ENCODE peak calls at places on chromosomes 7 and 10, in eight cellular contexts. D, Q, B, U, H, V, I and N are unnamed samples.

GRCh38 chr10:73812662-73813061 is 1.3 kb upstream of the NDST2 start:
- DNase-seq in D (no peak), Q (no peak), B (no peak), U (no peak), H (no peak), V (no peak), I (no peak), N (no peak)

GRCh38 chr10:4270116-4270515 is 485.1 kb upstream of the KLF6 start:
- DNase-seq in D (no peak), Q (no peak), B (no peak), U (no peak), H (no peak), V (no peak), I (peak), N (no peak)

GRCh38 chr10:4431114-4431862 is 394.7 kb upstream of the AKR1E2 start:
- DNase-seq in D (no peak), Q (no peak), B (no peak), U (no peak), H (no peak), V (no peak), I (peak), N (no peak)

GRCh38 chr7:120993575-120994191 is 5.2 kb downstream of the CPED1 start:
- DNase-seq in D (no peak), Q (no peak), B (no peak), U (no peak), H (no peak), V (no peak), I (peak), N (no peak)

GRCh38 chr10:85645097-85645496 is 721.5 kb downstream of the GRID1 start:
- DNase-seq in D (no peak), Q (no peak), B (no peak), U (no peak), H (no peak), V (no peak), I (no peak), N (no peak)

GRCh38 chr10:47353351-47353750 is 5.2 kb downstream of the RBP3 start:
- DNase-seq in D (no peak), Q (no peak), B (no peak), U (no peak), H (no peak), V (no peak), I (no peak), N (no peak)

GRCh38 chr10:3852147-3852904 is 67.3 kb upstream of the KLF6 start:
- DNase-seq in D (peak), Q (peak), B (no peak), U (no peak), H (peak), V (peak), I (peak), N (no peak)

GRCh38 chr10:75512534-75512933 is 81.1 kb downstream of the LRMDA start:
- DNase-seq in D (peak), Q (no peak), B (no peak), U (no peak), H (peak), V (no peak), I (no peak), N (no peak)

GRCh38 chr7:130207642-130208041 is at the start of gene SSMEM1:
- DNase-seq in D (no peak), Q (no peak), B (no peak), U (no peak), H (no peak), V (no peak), I (peak), N (no peak)

GRCh38 chr7:22990588-22990949 is 23.4 kb downstream of the HYCC1 start:
- DNase-seq in D (no peak), Q (no peak), B (no peak), U (no peak), H (no peak), V (no peak), I (peak), N (no peak)

GRCh38 chr10:116742367-116743265 is at the start of gene HSPA12A:
- DNase-seq in D (peak), Q (peak), B (peak), U (peak), H (peak), V (peak), I (peak), N (no peak)

GRCh38 chr10:22345301-22346086 is at the start of gene SPAG6:
- DNase-seq in D (peak), Q (peak), B (peak), U (no peak), H (peak), V (peak), I (no peak), N (peak)

GRCh38 chr10:24952146-24952700 is at the start of gene PRTFDC1:
- DNase-seq in D (peak), Q (peak), B (peak), U (peak), H (peak), V (peak), I (no peak), N (peak)

GRCh38 chr7:130695840-130696239 is 9.5 kb upstream of the TSGA13 start:
- DNase-seq in D (no peak), Q (no peak), B (no peak), U (no peak), H (no peak), V (no peak), I (peak), N (no peak)

GRCh38 chr7:7944619-7945282 is 23.8 kb upstream of the GLCCI1 start:
- DNase-seq in D (no peak), Q (peak), B (peak), U (no peak), H (no peak), V (no peak), I (no peak), N (peak)

GRCh38 chr7:53900856-53901528 is 641.2 kb upstream of the VSTM2A start:
- DNase-seq in D (no peak), Q (no peak), B (no peak), U (no peak), H (no peak), V (no peak), I (no peak), N (no peak)

DNA sequence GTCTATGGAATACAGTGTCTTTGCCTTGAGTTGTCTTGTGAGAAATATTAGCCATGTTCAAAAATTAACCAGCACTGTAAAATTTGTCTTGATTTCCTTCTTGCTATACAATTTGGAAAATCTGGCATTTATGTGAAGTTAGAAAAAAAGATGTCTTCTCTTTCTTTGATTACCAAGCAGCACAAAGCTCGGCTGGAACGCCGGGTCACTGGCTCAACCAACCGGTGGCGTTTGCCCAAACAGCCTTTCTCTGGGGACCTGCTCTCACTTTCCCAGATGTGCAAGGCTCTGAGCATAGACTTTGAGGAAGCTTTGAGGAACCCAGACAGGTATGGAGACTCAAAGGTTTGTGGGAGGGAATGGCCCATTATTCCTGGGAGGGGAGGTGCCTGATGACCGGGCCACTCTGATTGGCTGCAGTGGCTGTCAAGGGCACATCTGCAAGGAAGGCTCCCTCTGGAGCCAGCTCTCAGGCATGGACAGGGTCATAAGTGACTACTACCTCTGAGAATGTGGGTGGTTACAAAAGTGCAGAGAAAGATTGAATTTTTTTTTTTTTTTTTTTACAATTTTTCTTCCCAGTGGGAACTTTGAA is 5.6 kb downstream of the BTBD16 start:
- DNase-seq in D (no peak), Q (no peak), B (no peak), U (no peak), H (peak), V (no peak), I (peak), N (no peak)
- TF ChIP-seq CTCF in D (no peak), Q (no peak), B (no peak), U (no peak), H (no peak), V (no peak), I (peak), N (no peak)

DNA sequence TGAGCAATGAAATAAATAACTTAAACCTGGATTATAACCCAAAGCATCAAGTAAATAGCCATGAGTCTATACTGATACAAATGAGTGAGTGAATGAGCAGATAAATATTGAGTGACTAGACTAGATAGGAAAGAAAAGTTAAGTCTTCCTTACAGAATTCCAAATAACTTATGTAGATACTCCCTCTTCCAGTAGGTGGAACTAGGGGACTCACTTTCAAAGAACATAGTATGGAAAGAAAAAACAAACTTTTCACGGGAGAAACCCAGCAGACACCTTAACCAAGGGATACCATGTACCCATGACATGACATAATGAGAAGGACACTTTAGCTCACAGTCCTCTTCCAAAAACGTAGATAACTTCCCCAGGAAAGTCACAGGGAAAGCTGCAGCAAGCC is 32.2 kb downstream of the CSGALNACT2 start:
- DNase-seq in D (no peak), Q (no peak), B (no peak), U (no peak), H (no peak), V (no peak), I (peak), N (no peak)
- TF ChIP-seq CTCF in D (no peak), Q (no peak), B (no peak), U (peak), H (no peak), V (no peak), I (peak), N (no peak)

DNA sequence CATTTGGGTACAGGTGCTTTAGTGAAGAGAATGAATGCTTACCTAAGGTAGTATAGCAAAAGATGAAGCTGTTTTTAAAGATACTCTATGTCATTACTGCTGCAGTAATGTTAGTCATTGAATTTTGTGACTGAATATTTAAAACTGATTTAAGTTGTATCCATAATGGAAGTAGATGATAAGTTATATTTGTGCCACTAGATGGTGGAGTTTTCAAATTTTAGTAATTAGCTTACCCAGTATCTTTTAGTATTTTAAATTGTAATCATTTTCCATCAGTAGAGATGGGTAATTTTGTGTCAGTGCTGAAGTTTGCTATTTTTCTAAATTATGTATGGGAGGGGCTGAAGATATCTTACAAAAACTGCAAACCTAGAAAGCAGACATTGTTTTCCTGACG is 25.2 kb downstream of the HBP1 start:
- DNase-seq in D (no peak), Q (no peak), B (no peak), U (no peak), H (no peak), V (no peak), I (peak), N (no peak)
- TF ChIP-seq CTCF in D (no peak), Q (no peak), B (no peak), U (peak), H (no peak), V (peak), I (peak), N (no peak)

GRCh38 chr7:99485094-99485493 is 12.4 kb downstream of the ZNF789 start:
- DNase-seq in D (no peak), Q (no peak), B (no peak), U (no peak), H (no peak), V (no peak), I (no peak), N (no peak)

GRCh38 chr7:99489235-99489634 is 10.8 kb downstream of the ZNF394 start:
- DNase-seq in D (no peak), Q (no peak), B (no peak), U (no peak), H (peak), V (no peak), I (no peak), N (no peak)

GRCh38 chr7:99493823-99494222 is 6.3 kb downstream of the ZNF394 start:
- DNase-seq in D (no peak), Q (no peak), B (no peak), U (no peak), H (no peak), V (no peak), I (no peak), N (no peak)

DNA sequence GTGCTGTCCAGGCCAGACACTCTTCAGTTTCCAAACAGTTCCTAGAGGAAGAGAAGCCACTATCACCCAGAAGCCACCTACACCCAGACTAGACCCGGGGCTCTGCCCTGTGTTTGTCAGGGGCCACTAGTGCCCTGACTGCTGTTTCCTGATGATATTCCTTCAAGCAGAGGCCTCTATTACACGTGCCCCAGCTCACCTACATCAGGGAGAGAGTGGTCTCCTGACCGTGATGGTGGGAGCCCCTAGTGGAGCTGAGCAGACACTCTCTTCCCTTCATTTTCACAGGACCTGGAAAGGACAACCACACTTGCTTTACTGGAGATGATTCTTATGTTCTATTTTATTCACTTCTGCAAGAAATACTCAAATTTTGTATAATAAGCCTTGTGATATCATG is 9.2 kb downstream of the ZNF394 start:
- DNase-seq in D (no peak), Q (no peak), B (no peak), U (no peak), H (no peak), V (no peak), I (no peak), N (no peak)
- TF ChIP-seq CTCF in D (no peak), Q (no peak), B (no peak), U (no peak), H (no peak), V (no peak), I (no peak), N (no peak)

GRCh38 chr10:100518761-100519241 is 860 bp downstream of the SEC31B start:
- DNase-seq in D (peak), Q (peak), B (no peak), U (peak), H (no peak), V (peak), I (peak), N (peak)

GRCh38 chr10:100515612-100516011 is 4.0 kb downstream of the SEC31B start:
- DNase-seq in D (no peak), Q (no peak), B (no peak), U (no peak), H (no peak), V (no peak), I (no peak), N (no peak)

GRCh38 chr10:100519321-100520051 is at the start of gene SEC31B:
- DNase-seq in D (peak), Q (no peak), B (no peak), U (peak), H (no peak), V (peak), I (no peak), N (no peak)

GRCh38 chr10:100520811-100521210 is 1.1 kb upstream of the SEC31B start:
- DNase-seq in D (no peak), Q (no peak), B (no peak), U (no peak), H (no peak), V (no peak), I (peak), N (no peak)

DNA sequence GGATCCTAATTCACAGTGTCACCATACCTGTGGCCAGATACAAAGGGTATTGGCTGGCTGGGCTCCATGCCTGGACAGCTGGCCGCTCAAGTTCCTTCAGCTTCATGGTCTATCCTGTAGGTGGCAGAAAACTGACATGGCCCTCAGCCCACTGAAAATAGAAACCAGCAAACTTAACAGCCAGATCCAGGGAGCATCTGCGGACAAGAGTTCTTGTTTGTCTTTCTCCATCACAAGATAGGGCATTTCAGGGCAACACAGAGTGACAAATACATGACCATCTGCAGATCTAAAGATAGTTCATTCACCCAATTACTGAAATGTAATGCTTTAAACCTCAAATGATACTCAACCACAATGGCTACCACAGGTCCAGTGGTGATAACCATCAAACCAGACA is 2.8 kb downstream of the SEC31B start:
- DNase-seq in D (no peak), Q (no peak), B (no peak), U (no peak), H (no peak), V (no peak), I (no peak), N (no peak)
- TF ChIP-seq CTCF in D (no peak), Q (no peak), B (no peak), U (peak), H (no peak), V (peak), I (peak), N (no peak)

GRCh38 chr7:122550545-122550944 is 148.4 kb downstream of the RNF133 start:
- DNase-seq in D (no peak), Q (no peak), B (no peak), U (no peak), H (no peak), V (no peak), I (no peak), N (no peak)
- TF ChIP-seq CTCF in D (no peak), Q (no peak), B (no peak), U (peak), H (no peak), V (no peak), I (no peak), N (no peak)

DNA sequence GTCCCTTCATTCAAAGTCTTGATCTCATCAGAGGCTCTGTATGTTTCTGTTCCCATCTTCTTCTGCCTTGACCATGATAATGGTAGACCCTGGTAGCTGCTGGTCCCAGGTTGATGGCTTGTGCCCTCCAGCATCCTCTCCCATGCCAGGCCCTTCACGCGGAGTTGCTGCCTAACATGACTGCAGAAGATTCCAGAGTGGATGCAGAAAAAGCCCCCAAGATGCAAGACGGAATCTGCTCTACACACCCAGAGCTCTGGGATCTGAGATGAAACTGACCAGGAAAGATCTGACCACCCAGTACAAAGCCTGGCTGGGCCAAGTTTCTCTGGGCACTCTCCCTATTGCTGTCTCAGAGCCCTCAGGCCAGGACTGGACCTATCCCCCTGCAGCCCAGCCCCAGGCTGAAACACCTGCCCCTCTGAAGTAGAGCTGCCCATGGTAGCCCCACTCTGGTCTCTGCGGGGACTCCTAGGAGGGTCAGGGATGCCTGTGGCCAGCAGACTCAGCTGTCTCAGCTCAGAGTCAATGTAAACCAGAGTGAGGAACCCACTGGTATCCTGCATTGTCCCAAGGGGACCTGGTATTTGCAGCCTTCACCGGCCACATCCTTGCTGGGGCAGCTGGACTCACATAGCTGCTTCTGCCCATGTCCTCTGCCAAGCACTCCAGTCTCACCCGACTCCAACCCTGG is 9.5 kb upstream of the FRMD4A start:
- DNase-seq in D (no peak), Q (no peak), B (no peak), U (no peak), H (no peak), V (no peak), I (no peak), N (no peak)
- TF ChIP-seq CTCF in D (no peak), Q (no peak), B (no peak), U (no peak), H (no peak), V (no peak), I (no peak), N (no peak)

GRCh38 chr7:141676618-141677017 is 25.3 kb downstream of the DENND11 start:
- DNase-seq in D (no peak), Q (no peak), B (no peak), U (no peak), H (no peak), V (no peak), I (no peak), N (no peak)

GRCh38 chr7:141679014-141679413 is 23.0 kb downstream of the DENND11 start:
- DNase-seq in D (no peak), Q (no peak), B (no peak), U (no peak), H (no peak), V (no peak), I (no peak), N (no peak)

GRCh38 chr7:141674201-141674671 is 27.7 kb downstream of the DENND11 start:
- DNase-seq in D (no peak), Q (no peak), B (no peak), U (peak), H (no peak), V (no peak), I (no peak), N (no peak)

GRCh38 chr7:141674702-141675101 is 27.3 kb downstream of the DENND11 start:
- DNase-seq in D (no peak), Q (no peak), B (no peak), U (peak), H (no peak), V (no peak), I (no peak), N (no peak)

GRCh38 chr7:141675431-141676210 is 26.3 kb downstream of the DENND11 start:
- DNase-seq in D (no peak), Q (no peak), B (no peak), U (no peak), H (no peak), V (no peak), I (no peak), N (no peak)
- TF ChIP-seq CTCF in D (no peak), Q (no peak), B (no peak), U (no peak), H (no peak), V (no peak), I (no peak), N (no peak)